ENCODE peak calls at places on chromosomes 7 and 10, in six cellular contexts. E is cerebellar nuclear complex, C is fibroblast of the conjunctiva, A is AG08396, I is T-helper 9 cell, O is substantia nigra. Z is an unnamed sample.

GRCh38 chr7:106793015-106793651 is 71.9 kb upstream of the PIK3CG start:
- DNase-seq in E (no peak), C (no peak), A (no peak), I (peak; percentile 33), O (no peak), Z (no peak)

GRCh38 chr7:12771378-12771877 is 84.0 kb downstream of the ARL4A start:
- DNase-seq in E (no peak), C (no peak), A (no peak), I (no peak), O (no peak), Z (peak; percentile 50)

GRCh38 chr10:93476756-93477155 is 5.4 kb downstream of the MYOF start:
- DNase-seq in E (no peak), C (no peak), A (no peak), I (no peak), O (no peak), Z (no peak)

GRCh38 chr7:75772081-75773077 is at the start of gene CCL26:
- DNase-seq in E (no peak), C (peak; percentile 53), A (peak; percentile 35), I (no peak), O (no peak), Z (no peak)

GRCh38 chr10:77043364-77043763 is 594.2 kb downstream of the KCNMA1 start:
- DNase-seq in E (no peak), C (no peak), A (no peak), I (no peak), O (no peak), Z (no peak)

GRCh38 chr10:110803830-110804338 is 67.8 kb upstream of the PDCD4 start:
- DNase-seq in E (no peak), C (peak; percentile 32), A (peak; percentile 61), I (no peak), O (no peak), Z (peak; percentile 83)

GRCh38 chr10:31036209-31036608 is 4.5 kb upstream of the ZNF438 start:
- DNase-seq in E (no peak), C (no peak), A (no peak), I (no peak), O (no peak), Z (no peak)

GRCh38 chr10:133326745-133327650 is 9.7 kb downstream of the CALY start:
- DNase-seq in E (no peak), C (no peak), A (no peak), I (no peak), O (no peak), Z (no peak)

GRCh38 chr10:70575874-70576802 is 26.4 kb downstream of the PRF1 start:
- DNase-seq in E (no peak), C (peak; percentile 27), A (peak; percentile 42), I (no peak), O (no peak), Z (peak; percentile 70)

GRCh38 chr7:55348502-55348901 is 16.6 kb upstream of the LANCL2 start:
- DNase-seq in E (no peak), C (no peak), A (peak; percentile 60), I (no peak), O (no peak), Z (no peak)

GRCh38 chr10:101839421-101840063 is 4.1 kb downstream of the KCNIP2 start:
- DNase-seq in E (peak; percentile 6), C (no peak), A (peak; percentile 89), I (peak; percentile 61), O (no peak), Z (peak; percentile 77)

GRCh38 chr10:68253356-68253755 is 21.4 kb upstream of the ATOH7 start:
- DNase-seq in E (no peak), C (no peak), A (no peak), I (no peak), O (no peak), Z (no peak)

GRCh38 chr7:142496545-142496991 is 238.7 kb upstream of the PRSS58 start:
- DNase-seq in E (no peak), C (peak; percentile 44), A (peak; percentile 48), I (no peak), O (no peak), Z (no peak)

GRCh38 chr10:106402455-106402854 is 762.1 kb downstream of the SORCS1 start:
- DNase-seq in E (no peak), C (no peak), A (no peak), I (no peak), O (no peak), Z (no peak)

GRCh38 chr7:29091722-29092121 is 54.6 kb downstream of the CPVL start:
- DNase-seq in E (no peak), C (no peak), A (no peak), I (no peak), O (no peak), Z (no peak)

GRCh38 chr10:18313626-18314025 is 173.4 kb downstream of the CACNB2 start:
- DNase-seq in E (no peak), C (no peak), A (no peak), I (no peak), O (no peak), Z (no peak)

GRCh38 chr7:70553364-70553763 is 578.6 kb upstream of the GALNT17 start:
- DNase-seq in E (no peak), C (no peak), A (no peak), I (no peak), O (no peak), Z (no peak)

GRCh38 chr10:113663142-113663541 is 699 bp downstream of the NRAP start:
- DNase-seq in E (no peak), C (no peak), A (no peak), I (no peak), O (no peak), Z (no peak)

GRCh38 chr7:33895025-33895804 is 10.1 kb upstream of the BMPER start:
- DNase-seq in E (peak; percentile 8), C (peak; percentile 69), A (peak; percentile 81), I (peak; percentile 51), O (peak; percentile 45), Z (peak; percentile 89)

GRCh38 chr7:26365077-26365896 is 73.6 kb downstream of the SNX10 start:
- DNase-seq in E (no peak), C (peak; percentile 69), A (peak; percentile 52), I (peak; percentile 22), O (no peak), Z (peak; percentile 39)

GRCh38 chr10:132606536-132607316 is 69.1 kb downstream of the INPP5A start:
- DNase-seq in E (peak; percentile 64), C (no peak), A (peak; percentile 79), I (no peak), O (peak; percentile 9), Z (peak; percentile 46)

GRCh38 chr10:30459283-30459682 is 25.3 kb downstream of the MAP3K8 start:
- DNase-seq in E (no peak), C (no peak), A (no peak), I (no peak), O (no peak), Z (peak; percentile 67)

GRCh38 chr7:131284702-131285419 is 42.8 kb upstream of the MKLN1 start:
- DNase-seq in E (peak; percentile 35), C (no peak), A (no peak), I (no peak), O (no peak), Z (no peak)

GRCh38 chr7:134740364-134740763 is 39.1 kb upstream of the CALD1 start:
- DNase-seq in E (no peak), C (no peak), A (no peak), I (no peak), O (no peak), Z (no peak)

GRCh38 chr10:3774018-3774813 is 10.8 kb downstream of the KLF6 start:
- DNase-seq in E (no peak), C (no peak), A (no peak), I (no peak), O (no peak), Z (peak; percentile 50)

GRCh38 chr7:45242261-45242660 is 84.7 kb downstream of the RAMP3 start:
- DNase-seq in E (no peak), C (no peak), A (no peak), I (no peak), O (no peak), Z (no peak)

GRCh38 chr10:97924678-97925077 is 75.0 kb downstream of the GOLGA7B start:
- DNase-seq in E (no peak), C (no peak), A (no peak), I (no peak), O (no peak), Z (no peak)

GRCh38 chr7:138074121-138074520 is 2.1 kb upstream of the AKR1D1 start:
- DNase-seq in E (no peak), C (no peak), A (no peak), I (no peak), O (no peak), Z (no peak)

GRCh38 chr7:6399351-6399750 is 48.4 kb downstream of the DAGLB start:
- DNase-seq in E (no peak), C (no peak), A (no peak), I (no peak), O (no peak), Z (no peak)

GRCh38 chr10:70130878-70131559 is 1.6 kb downstream of the AIFM2 start:
- DNase-seq in E (no peak), C (peak; percentile 67), A (peak; percentile 66), I (no peak), O (no peak), Z (peak; percentile 53)

Z was measured in Peyer's patch.